ENCODE peak calls at places on chromosome 19, in seven cellular contexts. One of them, this sample, is unnamed. For H3K4me1, the result is how much of the 10 kb centered on the place peaks cover.

GRCh38 chr19:1384478-1385110 is 887 bp downstream of the NDUFS7 start:
- DNase-seq in HCT116: no peak
- DNase-seq in H1: no peak
- DNase-seq in K562: peak
- DNase-seq in HepG2: no peak
- DNase-seq in GM12878: no peak
- DNase-seq in SK-N-SH: no peak
- DNase-seq in this sample: no peak

GRCh38 chr19:3575949-3576673 is 3.4 kb downstream of the HMG20B start:
- DNase-seq in HCT116: no peak
- DNase-seq in H1: no peak
- DNase-seq in K562: peak
- DNase-seq in HepG2: no peak
- DNase-seq in GM12878: no peak
- DNase-seq in SK-N-SH: peak
- DNase-seq in this sample: no peak

GRCh38 chr19:16309653-16310052 is 15.0 kb upstream of the KLF2 start:
- DNase-seq in HCT116: no peak
- DNase-seq in H1: no peak
- DNase-seq in K562: no peak
- DNase-seq in HepG2: no peak
- DNase-seq in GM12878: no peak
- DNase-seq in SK-N-SH: no peak
- DNase-seq in this sample: no peak

GRCh38 chr19:24098359-24098758 is 11.4 kb downstream of the ZNF254 start:
- DNase-seq in HCT116: no peak
- DNase-seq in H1: no peak
- DNase-seq in K562: no peak
- DNase-seq in HepG2: no peak
- DNase-seq in GM12878: no peak
- DNase-seq in SK-N-SH: no peak
- DNase-seq in this sample: no peak

GRCh38 chr19:872266-872951 is 12.9 kb downstream of the CFD start:
- DNase-seq in HCT116: peak
- DNase-seq in H1: no peak
- DNase-seq in K562: peak
- DNase-seq in HepG2: no peak
- DNase-seq in GM12878: peak
- DNase-seq in SK-N-SH: no peak
- DNase-seq in this sample: no peak

GRCh38 chr19:19274146-19274545 is 1.0 kb upstream of the TM6SF2 start:
- DNase-seq in HCT116: no peak
- DNase-seq in H1: no peak
- DNase-seq in K562: no peak
- DNase-seq in HepG2: no peak
- DNase-seq in GM12878: no peak
- DNase-seq in SK-N-SH: peak
- DNase-seq in this sample: no peak

GRCh38 chr19:53947624-53948023 is 15.1 kb upstream of the CACNG8 start:
- DNase-seq in HCT116: peak
- DNase-seq in H1: no peak
- DNase-seq in K562: peak
- DNase-seq in HepG2: peak
- DNase-seq in GM12878: no peak
- DNase-seq in SK-N-SH: peak
- DNase-seq in this sample: no peak

GRCh38 chr19:1295169-1296012 is 9.7 kb downstream of the EFNA2 start:
- DNase-seq in HCT116: no peak
- DNase-seq in H1: no peak
- DNase-seq in K562: peak
- DNase-seq in HepG2: no peak
- DNase-seq in GM12878: no peak
- DNase-seq in SK-N-SH: peak
- DNase-seq in this sample: no peak

GRCh38 chr19:1401138-1401888 is at the start of gene GAMT:
- DNase-seq in HCT116: no peak
- DNase-seq in H1: no peak
- DNase-seq in K562: peak
- DNase-seq in HepG2: no peak
- DNase-seq in GM12878: no peak
- DNase-seq in SK-N-SH: peak
- DNase-seq in this sample: no peak

GRCh38 chr19:4506449-4507149 is 11.7 kb downstream of the PLIN4 start:
- DNase-seq in HCT116: no peak
- DNase-seq in H1: no peak
- DNase-seq in K562: peak
- DNase-seq in HepG2: no peak
- DNase-seq in GM12878: no peak
- DNase-seq in SK-N-SH: no peak
- DNase-seq in this sample: no peak

GRCh38 chr19:42567567-42567966 is 27.2 kb downstream of the CEACAM8 start:
- DNase-seq in HCT116: no peak
- DNase-seq in H1: no peak
- DNase-seq in K562: no peak
- DNase-seq in HepG2: no peak
- DNase-seq in GM12878: no peak
- DNase-seq in SK-N-SH: no peak
- DNase-seq in this sample: no peak

GRCh38 chr19:44718441-44719261 is 19.7 kb downstream of the CEACAM16 start:
- DNase-seq in HCT116: no peak
- DNase-seq in H1: no peak
- DNase-seq in K562: no peak
- DNase-seq in HepG2: peak
- DNase-seq in GM12878: no peak
- DNase-seq in SK-N-SH: no peak
- DNase-seq in this sample: no peak

GRCh38 chr19:3062165-3063105 is at the start of gene TLE5:
- DNase-seq in HCT116: no peak
- DNase-seq in H1: no peak
- DNase-seq in K562: peak
- DNase-seq in HepG2: peak
- DNase-seq in GM12878: no peak
- DNase-seq in SK-N-SH: peak
- DNase-seq in this sample: no peak

GRCh38 chr19:54315956-54316355 is 3.0 kb upstream of the LILRA5 start:
- DNase-seq in HCT116: no peak
- DNase-seq in H1: no peak
- DNase-seq in K562: no peak
- DNase-seq in HepG2: no peak
- DNase-seq in GM12878: no peak
- DNase-seq in SK-N-SH: no peak
- DNase-seq in this sample: no peak

GRCh38 chr19:45577111-45577905 is 7.3 kb downstream of the OPA3 start:
- DNase-seq in HCT116: no peak
- DNase-seq in H1: no peak
- DNase-seq in K562: peak
- DNase-seq in HepG2: peak
- DNase-seq in GM12878: no peak
- DNase-seq in SK-N-SH: no peak
- DNase-seq in this sample: no peak

GRCh38 chr19:15123031-15123890 is 16.1 kb downstream of the SYDE1 start:
- DNase-seq in HCT116: no peak
- DNase-seq in H1: no peak
- DNase-seq in K562: no peak
- DNase-seq in HepG2: no peak
- DNase-seq in GM12878: no peak
- DNase-seq in SK-N-SH: no peak
- DNase-seq in this sample: no peak

GRCh38 chr19:15126511-15126910 is 19.3 kb downstream of the SYDE1 start:
- DNase-seq in HCT116: no peak
- DNase-seq in H1: no peak
- DNase-seq in K562: no peak
- DNase-seq in HepG2: no peak
- DNase-seq in GM12878: no peak
- DNase-seq in SK-N-SH: no peak
- DNase-seq in this sample: no peak

GRCh38 chr19:15123900-15124299 is 16.7 kb downstream of the SYDE1 start:
- DNase-seq in HCT116: no peak
- DNase-seq in H1: no peak
- DNase-seq in K562: no peak
- DNase-seq in HepG2: no peak
- DNase-seq in GM12878: no peak
- DNase-seq in SK-N-SH: peak
- DNase-seq in this sample: no peak

GRCh38 chr19:15124572-15125231 is 17.5 kb downstream of the SYDE1 start:
- DNase-seq in HCT116: no peak
- DNase-seq in H1: no peak
- DNase-seq in K562: no peak
- DNase-seq in HepG2: peak
- DNase-seq in GM12878: no peak
- DNase-seq in SK-N-SH: peak
- DNase-seq in this sample: no peak

GRCh38 chr19:15125232-15126067 is 18.2 kb downstream of the SYDE1 start:
- DNase-seq in HCT116: peak
- DNase-seq in H1: peak
- DNase-seq in K562: peak
- DNase-seq in HepG2: peak
- DNase-seq in GM12878: peak
- DNase-seq in SK-N-SH: peak
- DNase-seq in this sample: peak
- TF ChIP-seq CTCF in HCT116: no peak
- TF ChIP-seq CTCF in H1: no peak
- TF ChIP-seq CTCF in K562: no peak
- TF ChIP-seq CTCF in HepG2: peak
- TF ChIP-seq CTCF in GM12878: no peak
- TF ChIP-seq CTCF in SK-N-SH: no peak
- TF ChIP-seq CTCF in this sample: no peak

DNA sequence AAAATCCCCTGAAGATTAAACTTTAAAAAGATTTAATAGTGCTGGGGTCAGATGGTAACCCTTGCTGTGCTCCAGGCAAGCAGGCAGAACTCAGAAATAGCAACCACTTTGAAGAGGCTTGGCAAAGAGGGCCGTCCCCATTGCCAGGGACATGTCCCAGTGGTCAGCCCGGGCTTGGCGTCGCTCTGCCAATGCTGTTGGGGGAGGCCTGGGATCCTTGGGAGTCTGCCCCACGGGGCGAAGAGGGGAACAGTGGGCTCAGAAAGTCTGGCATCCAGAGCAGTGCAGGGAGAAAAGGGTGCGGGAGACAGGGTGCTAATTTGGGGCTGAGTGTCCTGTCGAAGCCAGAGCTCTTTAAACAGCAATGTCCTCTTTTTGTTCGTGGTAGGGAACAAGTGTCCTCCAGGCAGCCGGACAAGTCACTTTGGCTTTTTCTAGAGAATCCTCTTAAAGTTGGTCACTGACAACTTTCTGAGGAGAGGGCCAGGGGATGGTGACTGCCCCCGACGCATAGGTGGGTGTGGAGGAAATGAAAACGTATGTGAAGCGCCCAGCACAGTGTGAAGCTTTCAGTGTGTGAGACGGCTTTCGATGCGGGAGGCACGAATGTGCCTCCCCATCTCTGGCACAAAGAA is 46.0 kb upstream of the ZNF536 start:
- DNase-seq in HCT116: no peak
- DNase-seq in H1: no peak
- DNase-seq in K562: no peak
- DNase-seq in HepG2: no peak
- DNase-seq in GM12878: no peak
- DNase-seq in SK-N-SH: no peak
- DNase-seq in this sample: no peak
- TF ChIP-seq SIN3A in HCT116: no peak
- TF ChIP-seq SIN3A in H1: no peak
- TF ChIP-seq SIN3A in K562: no peak
- TF ChIP-seq SIN3A in HepG2: no peak
- TF ChIP-seq SIN3A in GM12878: no peak
- TF ChIP-seq SIN3A in SK-N-SH: no peak
- TF ChIP-seq SIN3A in this sample: no peak

DNA sequence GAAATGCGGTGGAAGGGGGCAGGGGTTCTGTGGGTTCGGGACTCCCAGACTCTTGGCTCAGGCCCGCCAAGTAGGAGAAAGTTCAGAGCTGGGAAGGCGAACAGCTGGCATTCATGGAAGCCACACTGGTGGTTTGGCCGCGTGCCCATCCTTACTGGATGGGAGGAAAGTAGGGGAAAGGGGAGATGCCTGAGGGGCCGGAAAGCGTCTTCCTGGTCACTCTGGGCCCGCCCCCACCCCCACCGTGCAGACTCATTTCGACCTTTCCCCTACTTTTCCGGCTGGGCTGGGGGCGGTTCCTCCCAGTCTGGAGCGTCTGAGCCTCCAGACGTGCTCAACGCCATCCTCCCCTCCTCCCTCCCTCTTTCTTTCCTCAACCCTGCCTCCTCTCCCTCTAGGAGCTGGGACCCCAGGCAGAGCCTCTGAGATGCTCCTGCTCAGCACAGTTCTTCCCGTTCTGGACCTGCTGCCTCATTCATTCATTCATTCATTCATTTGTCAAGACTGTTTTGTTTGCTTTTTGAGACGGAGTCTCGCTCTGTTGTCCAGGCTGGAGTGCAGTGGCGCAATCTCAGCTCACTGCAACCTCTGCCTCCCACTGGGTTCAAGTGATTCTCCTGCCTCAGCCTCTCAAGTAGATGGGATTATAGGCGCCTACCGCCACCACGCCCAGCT is 3.5 kb downstream of the ANGPTL4 start:
- DNase-seq in HCT116: no peak
- DNase-seq in H1: peak
- DNase-seq in K562: peak
- DNase-seq in HepG2: no peak
- DNase-seq in GM12878: no peak
- DNase-seq in SK-N-SH: peak
- DNase-seq in this sample: no peak
- H3K4me1 ChIP-seq in HCT116: under half
- H3K4me1 ChIP-seq in H1: under half
- H3K4me1 ChIP-seq in K562: half or more
- H3K4me1 ChIP-seq in HepG2: half or more
- H3K4me1 ChIP-seq in GM12878: under half
- H3K4me1 ChIP-seq in SK-N-SH: under half
- H3K4me1 ChIP-seq in this sample: under half

DNA sequence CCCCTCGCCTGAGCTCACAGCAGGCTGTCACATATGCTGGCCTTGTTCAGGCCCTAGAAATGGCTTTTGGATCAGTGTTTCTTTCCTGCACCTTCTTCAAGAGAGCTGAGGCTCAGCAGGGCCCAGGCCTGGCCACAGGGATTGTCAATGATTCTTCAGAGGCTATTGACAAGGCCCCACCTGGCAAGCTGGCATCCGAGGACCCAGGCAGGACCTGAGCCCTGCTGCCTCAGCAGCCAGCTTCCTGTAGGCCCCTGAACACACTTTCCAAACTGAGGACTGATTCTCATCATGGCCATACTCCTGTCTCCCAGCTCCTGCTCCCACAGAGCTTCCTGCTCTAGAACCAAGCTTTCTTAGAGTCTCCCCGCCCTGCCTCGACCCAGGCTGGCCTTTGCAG is 136.8 kb downstream of the UQCRFS1 start:
- DNase-seq in HCT116: no peak
- DNase-seq in H1: no peak
- DNase-seq in K562: no peak
- DNase-seq in HepG2: no peak
- DNase-seq in GM12878: no peak
- DNase-seq in SK-N-SH: no peak
- DNase-seq in this sample: no peak
- TF ChIP-seq CTCF in HCT116: no peak
- TF ChIP-seq CTCF in H1: no peak
- TF ChIP-seq CTCF in K562: no peak
- TF ChIP-seq CTCF in HepG2: no peak
- TF ChIP-seq CTCF in GM12878: no peak
- TF ChIP-seq CTCF in SK-N-SH: no peak
- TF ChIP-seq CTCF in this sample: no peak

GRCh38 chr19:14320253-14320652 is 61.0 kb upstream of the ADGRE5 start:
- DNase-seq in HCT116: no peak
- DNase-seq in H1: no peak
- DNase-seq in K562: no peak
- DNase-seq in HepG2: no peak
- DNase-seq in GM12878: no peak
- DNase-seq in SK-N-SH: no peak
- DNase-seq in this sample: no peak
- TF ChIP-seq SIN3A in HCT116: no peak
- TF ChIP-seq SIN3A in H1: no peak
- TF ChIP-seq SIN3A in K562: no peak
- TF ChIP-seq SIN3A in HepG2: no peak
- TF ChIP-seq SIN3A in GM12878: no peak
- TF ChIP-seq SIN3A in SK-N-SH: no peak
- TF ChIP-seq SIN3A in this sample: no peak

GRCh38 chr19:55491546-55492360 is 3.5 kb downstream of the SSC5D start:
- DNase-seq in HCT116: no peak
- DNase-seq in H1: no peak
- DNase-seq in K562: no peak
- DNase-seq in HepG2: no peak
- DNase-seq in GM12878: no peak
- DNase-seq in SK-N-SH: no peak
- DNase-seq in this sample: no peak
- H3K4me1 ChIP-seq in HCT116: under half
- H3K4me1 ChIP-seq in H1: under half
- H3K4me1 ChIP-seq in K562: half or more
- H3K4me1 ChIP-seq in HepG2: under half
- H3K4me1 ChIP-seq in GM12878: under half
- H3K4me1 ChIP-seq in SK-N-SH: under half
- H3K4me1 ChIP-seq in this sample: half or more